ENCODE peak calls at places on chromosomes 2 and 18, in six cellular contexts. O, K, C, P, X and I are unnamed samples.

GRCh38 chr2:53755022-53755630 is 12.5 kb upstream of the CHAC2 start:
- DNase-seq in O (peak; percentile 43), K (peak; percentile 37), C (peak; percentile 62), P (no peak), X (no peak), I (no peak)

GRCh38 chr2:216740557-216741222 is 45.3 kb upstream of the IGFBP5 start:
- DNase-seq in O (no peak), K (no peak), C (no peak), P (peak; percentile 97), X (no peak), I (no peak)

GRCh38 chr2:141065042-141065441 is 1065.8 kb downstream of the LRP1B start:
- DNase-seq in O (no peak), K (no peak), C (no peak), P (no peak), X (no peak), I (no peak)

GRCh38 chr2:200624660-200625059 is 38.8 kb downstream of the AOX1 start:
- DNase-seq in O (peak; percentile 41), K (no peak), C (no peak), P (peak; percentile 51), X (no peak), I (no peak)

GRCh38 chr18:28594034-28594433 is 417.1 kb upstream of the CDH2 start:
- DNase-seq in O (no peak), K (no peak), C (no peak), P (no peak), X (no peak), I (no peak)

GRCh38 chr2:23350026-23350791 is 34.8 kb upstream of the KLHL29 start:
- DNase-seq in O (no peak), K (no peak), C (no peak), P (no peak), X (no peak), I (no peak)

GRCh38 chr2:43131051-43131889 is 95.1 kb downstream of the ZFP36L2 start:
- DNase-seq in O (peak; percentile 97), K (peak; percentile 78), C (peak; percentile 78), P (peak; percentile 78), X (peak; percentile 93), I (peak; percentile 99)

GRCh38 chr2:109173311-109174171 is 44.5 kb downstream of the SH3RF3 start:
- DNase-seq in O (no peak), K (peak; percentile 78), C (peak; percentile 93), P (peak; percentile 95), X (peak; percentile 89), I (no peak)

GRCh38 chr2:207254526-207255464 is 89.0 kb upstream of the KLF7 start:
- DNase-seq in O (no peak), K (no peak), C (no peak), P (peak; percentile 81), X (no peak), I (peak; percentile 74)

GRCh38 chr2:217909156-217909820 is 93.5 kb downstream of the TNS1 start:
- DNase-seq in O (no peak), K (peak; percentile 30), C (no peak), P (no peak), X (no peak), I (no peak)

GRCh38 chr2:207720517-207721187 is 9.2 kb downstream of the CCNYL1 start:
- DNase-seq in O (peak; percentile 90), K (no peak), C (no peak), P (no peak), X (no peak), I (no peak)

GRCh38 chr2:218026676-218027425 is 24.1 kb upstream of the TNS1 start:
- DNase-seq in O (no peak), K (peak; percentile 74), C (peak; percentile 18), P (no peak), X (peak; percentile 53), I (no peak)

GRCh38 chr2:101140978-101141655 is 10.1 kb downstream of the TBC1D8 start:
- DNase-seq in O (no peak), K (no peak), C (no peak), P (peak; percentile 66), X (no peak), I (no peak)

GRCh38 chr18:6561893-6562292 is 147.2 kb upstream of the L3MBTL4 start:
- DNase-seq in O (no peak), K (no peak), C (no peak), P (peak; percentile 60), X (no peak), I (no peak)

GRCh38 chr18:13564579-13564978 is 161.8 kb downstream of the FAM210A start:
- DNase-seq in O (no peak), K (peak; percentile 79), C (peak; percentile 51), P (no peak), X (no peak), I (no peak)

GRCh38 chr2:75403991-75404428 is 156.7 kb downstream of the EVA1A start:
- DNase-seq in O (no peak), K (no peak), C (no peak), P (peak; percentile 66), X (no peak), I (peak; percentile 17)

GRCh38 chr2:224778474-224778877 is 62.3 kb upstream of the CCDC195 start:
- DNase-seq in O (peak; percentile 67), K (no peak), C (peak; percentile 67), P (peak; percentile 74), X (no peak), I (peak; percentile 50)

GRCh38 chr2:68935471-68935870 is 17.2 kb downstream of the GKN2 start:
- DNase-seq in O (no peak), K (no peak), C (no peak), P (no peak), X (no peak), I (no peak)

GRCh38 chr18:68056936-68057335 is 540.4 kb upstream of the DSEL start:
- DNase-seq in O (no peak), K (no peak), C (no peak), P (no peak), X (no peak), I (no peak)

GRCh38 chr2:54704688-54705605 is 18.5 kb upstream of the EML6 start:
- DNase-seq in O (peak; percentile 52), K (no peak), C (no peak), P (peak; percentile 83), X (no peak), I (no peak)

GRCh38 chr2:100365434-100365833 is 43.1 kb upstream of the LONRF2 start:
- DNase-seq in O (peak; percentile 35), K (no peak), C (no peak), P (peak; percentile 95), X (no peak), I (no peak)

GRCh38 chr18:32831781-32832180 is 59.0 kb upstream of the KLHL14 start:
- DNase-seq in O (no peak), K (no peak), C (no peak), P (no peak), X (no peak), I (no peak)

GRCh38 chr18:8834837-8835236 is 129.5 kb downstream of the MTCL1 start:
- DNase-seq in O (no peak), K (no peak), C (no peak), P (no peak), X (no peak), I (no peak)

GRCh38 chr2:227932001-227932400 is 60.6 kb downstream of the DAW1 start:
- DNase-seq in O (no peak), K (no peak), C (no peak), P (no peak), X (no peak), I (no peak)
- H3K27ac ChIP-seq in O (no peak overlapping the region), K (no peak overlapping the region), C (no peak overlapping the region), P (no peak overlapping the region), X (no peak overlapping the region), I (no peak overlapping the region)

GRCh38 chr2:190343170-190343499 is 254 bp upstream of the INPP1 start:
- DNase-seq in O (no peak), K (no peak), C (no peak), P (no peak), X (no peak), I (no peak)

GRCh38 chr2:190340369-190340768 is 3.0 kb upstream of the INPP1 start:
- DNase-seq in O (no peak), K (no peak), C (no peak), P (peak; percentile 11), X (no peak), I (no peak)

GRCh38 chr2:190343500-190344274 is at the start of gene INPP1:
- DNase-seq in O (no peak), K (peak; percentile 90), C (peak; percentile 66), P (peak; percentile 69), X (peak; percentile 91), I (peak; percentile 74)

GRCh38 chr2:190342601-190343000 is 788 bp upstream of the INPP1 start:
- DNase-seq in O (no peak), K (no peak), C (no peak), P (no peak), X (no peak), I (no peak)

GRCh38 chr2:190344275-190344827 is 962 bp downstream of the INPP1 start:
- DNase-seq in O (no peak), K (peak; percentile 43), C (peak; percentile 45), P (peak; percentile 28), X (no peak), I (no peak)
- TF ChIP-seq CTCF in O (no peak), K (peak; percentile 57), C (no peak), P (peak; percentile 20), X (peak; percentile 37), I (no peak)

GRCh38 chr2:63875758-63876710 is 34.3 kb downstream of the UGP2 start:
- DNase-seq in O (no peak), K (no peak), C (no peak), P (no peak), X (no peak), I (no peak)
- H3K27ac ChIP-seq in O (no peak overlapping the region), K (peak overlapping the region; percentile 45), C (peak overlapping the region; percentile 59), P (no peak overlapping the region), X (no peak overlapping the region), I (no peak overlapping the region)

GRCh38 chr18:3121256-3121655 is 98.5 kb downstream of the MYOM1 start:
- DNase-seq in O (no peak), K (no peak), C (no peak), P (peak; percentile 29), X (no peak), I (no peak)
- TF ChIP-seq CTCF in O (peak; percentile 11), K (no peak), C (no peak), P (peak; percentile 14), X (no peak), I (no peak)

DNA sequence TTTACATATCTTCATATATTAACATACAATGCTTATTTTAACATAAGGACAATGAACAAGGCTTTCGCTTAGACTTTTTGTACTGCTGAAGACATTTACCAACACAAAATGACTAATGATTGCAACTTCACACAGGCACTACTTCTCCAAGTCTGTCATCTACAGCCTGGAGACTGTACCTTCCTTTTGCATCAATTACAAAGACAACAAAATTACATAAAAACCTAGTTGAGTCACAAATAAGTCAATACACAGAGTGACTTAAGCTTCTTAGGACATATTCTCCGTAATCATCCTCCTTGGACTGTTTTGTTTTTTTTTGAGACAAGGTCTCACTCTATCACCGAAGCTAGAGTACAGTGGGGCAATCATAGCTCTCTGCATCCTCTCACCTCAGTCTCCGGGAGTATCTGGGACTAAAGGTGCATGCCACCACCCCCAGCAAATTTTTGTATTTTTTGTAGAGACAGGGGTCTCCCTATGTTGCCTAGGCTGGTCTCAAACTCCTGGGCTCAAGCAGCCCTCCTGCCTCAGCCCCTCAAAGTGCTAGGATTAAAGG is 15.9 kb downstream of the PUM2 start:
- DNase-seq in O (no peak), K (no peak), C (no peak), P (no peak), X (no peak), I (no peak)
- H3K27ac ChIP-seq in O (no peak overlapping the region), K (no peak overlapping the region), C (no peak overlapping the region), P (no peak overlapping the region), X (no peak overlapping the region), I (no peak overlapping the region)